ENCODE peak calls at places on chromosome 19, in seven cellular contexts. K, Y, X, P, U, L and G are unnamed samples.

GRCh38 chr19:43699506-43700367 is 16.1 kb upstream of the IRGC start:
- DNase-seq in U (peak), X (no peak), K (no peak), P (peak), L (no peak), Y (no peak), G (peak)

GRCh38 chr19:4575978-4576933 is 16.8 kb upstream of the SEMA6B start:
- DNase-seq in P (peak), X (peak), K (peak), U (peak), L (peak), Y (peak), G (peak)

GRCh38 chr19:10963865-10964264 is 3.0 kb downstream of the SMARCA4 start:
- DNase-seq in Y (no peak), U (no peak), X (no peak), L (no peak), P (no peak), K (no peak), G (no peak)

GRCh38 chr19:23481043-23481442 is 85.8 kb upstream of the ZNF91 start:
- DNase-seq in U (no peak), P (no peak), Y (no peak), X (no peak), K (no peak), L (no peak), G (no peak)

GRCh38 chr19:51460164-51460992 is 2.1 kb upstream of the SIGLEC8 start:
- DNase-seq in X (peak), K (no peak), P (no peak), Y (no peak), U (peak), L (no peak), G (peak)

GRCh38 chr19:2455481-2456300 is 1.1 kb downstream of the LMNB2 start:
- DNase-seq in P (peak), Y (no peak), L (peak), X (no peak), U (no peak), K (peak), G (peak)

GRCh38 chr19:2416321-2417097 is 10.9 kb downstream of the TIMM13 start:
- DNase-seq in Y (no peak), L (peak), P (no peak), U (no peak), K (no peak), X (no peak), G (no peak)

GRCh38 chr19:5536337-5536894 is 31.3 kb downstream of the TINCR start:
- DNase-seq in U (no peak), P (peak), X (peak), K (peak), Y (no peak), L (no peak), G (peak)

GRCh38 chr19:8017808-8018207 is 12.4 kb upstream of the ELAVL1 start:
- DNase-seq in P (no peak), Y (no peak), X (no peak), U (no peak), L (no peak), K (no peak), G (no peak)

GRCh38 chr19:6774821-6775707 is 2.6 kb downstream of the VAV1 start:
- DNase-seq in P (no peak), L (no peak), X (no peak), K (no peak), Y (no peak), U (no peak), G (no peak)

GRCh38 chr19:1942078-1942933 is 1.3 kb downstream of the CSNK1G2 start:
- DNase-seq in U (peak), X (peak), Y (peak), L (peak), K (peak), P (peak), G (peak)

GRCh38 chr19:33339750-33340029 is 33.8 kb upstream of the CEBPG start:
- DNase-seq in Y (no peak), U (no peak), K (no peak), L (no peak), P (no peak), X (no peak), G (no peak)

GRCh38 chr19:39154626-39155100 is 29.1 kb downstream of the PAK4 start:
- DNase-seq in X (peak), L (no peak), P (no peak), Y (no peak), U (no peak), K (no peak), G (no peak)

GRCh38 chr19:51901860-51902259 is 3.0 kb downstream of the ZNF649 start:
- DNase-seq in Y (no peak), U (no peak), K (no peak), L (no peak), P (no peak), X (no peak), G (no peak)

GRCh38 chr19:9644472-9644871 is 23.4 kb upstream of the ZNF561 start:
- DNase-seq in P (no peak), L (no peak), K (no peak), X (no peak), U (no peak), Y (no peak), G (no peak)

GRCh38 chr19:42229855-42230331 is 9.8 kb downstream of the ZNF526 start:
- DNase-seq in K (no peak), Y (no peak), U (no peak), X (peak), P (no peak), L (no peak), G (no peak)

GRCh38 chr19:52533901-52534300 is 6.4 kb downstream of the ZNF808 start:
- DNase-seq in U (no peak), K (no peak), X (no peak), Y (no peak), L (no peak), P (no peak), G (no peak)

GRCh38 chr19:14496849-14497346 is 971 bp upstream of the GIPC1 start:
- DNase-seq in K (no peak), X (no peak), P (no peak), U (no peak), L (no peak), Y (no peak), G (no peak)

GRCh38 chr19:43290568-43291359 is 21.4 kb upstream of the PSG9 start:
- DNase-seq in U (no peak), L (no peak), P (no peak), Y (no peak), X (peak), K (no peak), G (no peak)

GRCh38 chr19:11451327-11451941 is 16.0 kb downstream of the PRKCSH start:
- DNase-seq in P (no peak), K (no peak), X (no peak), Y (no peak), U (no peak), L (no peak), G (no peak)

DNA sequence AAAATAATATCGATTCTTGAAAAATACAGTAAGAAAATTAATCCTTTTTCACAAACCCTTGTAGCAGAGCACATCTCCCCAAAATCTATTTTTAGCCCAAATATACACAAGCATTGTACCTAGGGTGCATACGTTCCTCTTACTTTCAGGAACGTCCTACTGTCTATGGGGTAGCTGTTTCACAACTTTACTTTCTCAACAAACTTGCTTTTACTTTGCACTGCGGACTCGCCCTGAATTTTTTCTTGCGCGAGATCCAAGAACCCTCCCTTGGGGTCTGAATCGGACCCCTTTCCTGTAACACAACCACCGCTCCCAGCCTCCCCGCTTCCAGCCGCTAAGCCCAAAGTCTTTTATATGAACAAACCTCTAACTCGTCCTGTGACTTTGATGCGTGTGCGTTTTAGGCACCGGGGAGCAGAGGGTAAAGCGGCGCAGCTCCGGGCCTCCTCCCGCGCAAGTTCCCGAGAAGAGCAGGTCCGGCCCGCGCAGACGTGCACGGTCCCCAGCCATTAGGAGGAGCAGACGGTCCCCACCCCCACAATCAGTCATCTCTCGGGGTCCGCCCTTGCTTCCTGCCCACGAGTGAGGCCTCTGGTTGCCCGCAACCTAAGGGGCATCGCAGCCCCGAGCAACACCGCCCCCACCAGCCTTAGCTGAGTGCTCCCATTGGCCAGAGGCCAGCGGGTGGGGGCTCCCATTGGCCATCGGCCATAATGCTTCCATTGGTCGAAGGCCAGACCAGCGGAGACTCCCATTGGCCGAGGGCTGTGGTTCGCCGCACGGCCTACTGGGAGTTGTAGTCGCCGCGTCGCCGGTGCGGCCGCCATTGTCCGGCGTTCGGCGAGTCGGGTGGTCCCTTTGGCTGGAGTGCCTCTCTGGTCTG is at the start of gene ZNF8:
- DNase-seq in P (peak), U (peak), K (peak), L (peak), X (peak), Y (peak), G (peak)
- TF ChIP-seq POLR2A in P (peak), U (peak), K (peak), L (peak), X (peak), Y (peak), G (no peak)

GRCh38 chr19:18027151-18027550 is 19.2 kb downstream of the ARRDC2 start:
- DNase-seq in U (no peak), X (no peak), Y (no peak), L (no peak), P (no peak), K (no peak), G (no peak)
- H3K27ac ChIP-seq in U (no peak), X (no peak), Y (no peak), L (no peak), P (no peak), K (no peak), G (no peak)

GRCh38 chr19:16185123-16185924 is at the start of gene FAM32A:
- DNase-seq in U (peak), Y (peak), L (peak), X (peak), K (peak), P (peak), G (peak)

GRCh38 chr19:16184665-16185122 is 516 bp upstream of the FAM32A start:
- DNase-seq in L (no peak), X (no peak), Y (no peak), U (no peak), P (no peak), K (no peak), G (no peak)

GRCh38 chr19:16190198-16190597 is 5.0 kb downstream of the FAM32A start:
- DNase-seq in Y (no peak), K (no peak), L (no peak), U (no peak), P (no peak), X (no peak), G (no peak)

GRCh38 chr19:16188521-16188920 is 3.3 kb downstream of the FAM32A start:
- DNase-seq in Y (no peak), K (no peak), U (no peak), P (no peak), L (no peak), X (no peak), G (no peak)

GRCh38 chr19:16185925-16186234 is 670 bp downstream of the FAM32A start:
- DNase-seq in Y (peak), K (no peak), U (no peak), X (no peak), L (no peak), P (no peak), G (no peak)
- TF ChIP-seq CTCF in Y (no peak), K (no peak), U (peak), X (no peak), L (peak), P (peak), G (no peak)

GRCh38 chr19:48646192-48646911 is 365 bp upstream of the CA11 start:
- DNase-seq in L (peak), X (peak), Y (peak), P (peak), U (peak), K (peak), G (peak)
- TF ChIP-seq POLR2A in L (no peak), X (peak), Y (no peak), P (peak), U (no peak), K (peak), G (no peak)

GRCh38 chr19:49779731-49780578 is 13.2 kb downstream of the AP2A1 start:
- DNase-seq in L (no peak), U (no peak), Y (no peak), P (no peak), K (no peak), X (no peak), G (no peak)
- H3K27ac ChIP-seq in L (no peak), U (no peak), Y (peak), P (no peak), K (no peak), X (no peak), G (no peak)

GRCh38 chr19:31397308-31397707 is 48.1 kb upstream of the TSHZ3 start:
- DNase-seq in X (no peak), P (no peak), U (no peak), Y (no peak), K (no peak), L (no peak), G (no peak)

GRCh38 chr19:31406106-31406505 is 56.9 kb upstream of the TSHZ3 start:
- DNase-seq in P (no peak), U (no peak), Y (no peak), X (no peak), K (no peak), L (no peak), G (no peak)

GRCh38 chr19:31408460-31409124 is 59.4 kb upstream of the TSHZ3 start:
- DNase-seq in X (peak), K (no peak), L (no peak), Y (no peak), P (peak), U (no peak), G (no peak)

GRCh38 chr19:31402529-31402928 is 53.3 kb upstream of the TSHZ3 start:
- DNase-seq in U (no peak), X (no peak), Y (no peak), P (no peak), L (no peak), K (no peak), G (no peak)

GRCh38 chr19:31402931-31403330 is 53.7 kb upstream of the TSHZ3 start:
- DNase-seq in L (no peak), U (no peak), Y (no peak), X (no peak), P (no peak), K (no peak), G (no peak)
- TF ChIP-seq CTCF in L (no peak), U (no peak), Y (no peak), X (no peak), P (no peak), K (no peak), G (no peak)

GRCh38 chr19:46303702-46304397 is 7.0 kb downstream of the HIF3A start:
- DNase-seq in K (peak), X (peak), Y (no peak), U (no peak), L (peak), P (peak), G (peak)
- TF ChIP-seq POLR2A in K (no peak), X (no peak), Y (no peak), U (no peak), L (no peak), P (no peak), G (no peak)